ENCODE peak calls at places on chromosomes 5 and 9, in five cellular contexts. D is tibial nerve, V is A549, Q is choroid plexus epithelial cell, B is AG09309. R is an unnamed sample.
A peak's percentile ranks its signal among the peaks of the same experiment; 100 is the strongest.

GRCh38 chr9:95642189-95642588 is 125.4 kb upstream of the PTCH1 start:
- DNase-seq in D (no peak), V (no peak), Q (no peak), B (no peak), R (no peak)

GRCh38 chr5:136329791-136330190 is 35.6 kb downstream of the TRPC7 start:
- DNase-seq in D (no peak), V (no peak), Q (no peak), B (no peak), R (no peak)

GRCh38 chr5:43985411-43985810 is 382.4 kb downstream of the NNT start:
- DNase-seq in D (no peak), V (no peak), Q (no peak), B (no peak), R (no peak)

GRCh38 chr9:101326501-101326900 is 58.3 kb downstream of the BAAT start:
- DNase-seq in D (no peak), V (peak; percentile 73), Q (no peak), B (no peak), R (no peak)

GRCh38 chr9:132647806-132648205 is 22.0 kb downstream of the DDX31 start:
- DNase-seq in D (no peak), V (no peak), Q (no peak), B (no peak), R (no peak)

GRCh38 chr5:54547711-54548250 is 30.2 kb downstream of the SNX18 start:
- DNase-seq in D (peak; percentile 37), V (peak; percentile 18), Q (peak; percentile 83), B (peak; percentile 46), R (peak; percentile 66)

GRCh38 chr5:74957029-74957781 is 91.0 kb upstream of the FAM169A start:
- DNase-seq in D (no peak), V (no peak), Q (no peak), B (no peak), R (no peak)

GRCh38 chr5:14257995-14258403 is 114.9 kb downstream of the TRIO start:
- DNase-seq in D (no peak), V (no peak), Q (no peak), B (no peak), R (no peak)

GRCh38 chr9:27537027-27537435 is 7.4 kb upstream of the MOB3B start:
- DNase-seq in D (no peak), V (no peak), Q (no peak), B (no peak), R (no peak)

GRCh38 chr9:130196643-130197042 is 24.4 kb downstream of the NCS1 start:
- DNase-seq in D (no peak), V (no peak), Q (no peak), B (no peak), R (no peak)

GRCh38 chr5:15082096-15082495 is 210.5 kb upstream of the ANKH start:
- DNase-seq in D (no peak), V (no peak), Q (no peak), B (no peak), R (no peak)

GRCh38 chr5:14266686-14267085 is 123.5 kb downstream of the TRIO start:
- DNase-seq in D (no peak), V (no peak), Q (peak; percentile 41), B (no peak), R (no peak)

GRCh38 chr5:41369799-41370198 is 140.6 kb downstream of the PLCXD3 start:
- DNase-seq in D (no peak), V (no peak), Q (no peak), B (no peak), R (no peak)

GRCh38 chr5:61132559-61132958 is 29.7 kb downstream of the SMIM15 start:
- DNase-seq in D (no peak), V (no peak), Q (peak; percentile 62), B (peak; percentile 55), R (no peak)

GRCh38 chr5:169980418-169981053 is at the start of gene INSYN2B:
- DNase-seq in D (peak; percentile 16), V (peak; percentile 86), Q (peak; percentile 94), B (peak; percentile 68), R (peak; percentile 70)

GRCh38 chr9:120646943-120647342 is 67.0 kb upstream of the CDK5RAP2 start:
- DNase-seq in D (no peak), V (no peak), Q (no peak), B (no peak), R (no peak)

GRCh38 chr5:133884525-133885311 is 83.7 kb downstream of the C5orf15 start:
- DNase-seq in D (no peak), V (no peak), Q (peak; percentile 53), B (no peak), R (no peak)

GRCh38 chr5:9197881-9198260 is 348.0 kb downstream of the SEMA5A start:
- DNase-seq in D (no peak), V (no peak), Q (peak; percentile 67), B (no peak), R (no peak)

GRCh38 chr9:121770415-121771273 is 119.2 kb downstream of the DAB2IP start:
- DNase-seq in D (no peak), V (no peak), Q (no peak), B (peak; percentile 16), R (no peak)

GRCh38 chr9:31259824-31260223 is 1124.6 kb upstream of the ACO1 start:
- DNase-seq in D (no peak), V (no peak), Q (no peak), B (no peak), R (no peak)

GRCh38 chr5:141704782-141705297 is 22.8 kb upstream of the ARAP3 start:
- DNase-seq in D (no peak), V (no peak), Q (no peak), B (no peak), R (no peak)

GRCh38 chr5:141703133-141703561 is 21.1 kb upstream of the ARAP3 start:
- DNase-seq in D (no peak), V (no peak), Q (peak; percentile 20), B (no peak), R (no peak)

GRCh38 chr5:141697586-141697985 is 15.6 kb upstream of the ARAP3 start:
- DNase-seq in D (no peak), V (no peak), Q (no peak), B (no peak), R (no peak)

GRCh38 chr5:141705503-141705902 is 23.5 kb upstream of the ARAP3 start:
- DNase-seq in D (no peak), V (no peak), Q (no peak), B (no peak), R (no peak)

DNA sequence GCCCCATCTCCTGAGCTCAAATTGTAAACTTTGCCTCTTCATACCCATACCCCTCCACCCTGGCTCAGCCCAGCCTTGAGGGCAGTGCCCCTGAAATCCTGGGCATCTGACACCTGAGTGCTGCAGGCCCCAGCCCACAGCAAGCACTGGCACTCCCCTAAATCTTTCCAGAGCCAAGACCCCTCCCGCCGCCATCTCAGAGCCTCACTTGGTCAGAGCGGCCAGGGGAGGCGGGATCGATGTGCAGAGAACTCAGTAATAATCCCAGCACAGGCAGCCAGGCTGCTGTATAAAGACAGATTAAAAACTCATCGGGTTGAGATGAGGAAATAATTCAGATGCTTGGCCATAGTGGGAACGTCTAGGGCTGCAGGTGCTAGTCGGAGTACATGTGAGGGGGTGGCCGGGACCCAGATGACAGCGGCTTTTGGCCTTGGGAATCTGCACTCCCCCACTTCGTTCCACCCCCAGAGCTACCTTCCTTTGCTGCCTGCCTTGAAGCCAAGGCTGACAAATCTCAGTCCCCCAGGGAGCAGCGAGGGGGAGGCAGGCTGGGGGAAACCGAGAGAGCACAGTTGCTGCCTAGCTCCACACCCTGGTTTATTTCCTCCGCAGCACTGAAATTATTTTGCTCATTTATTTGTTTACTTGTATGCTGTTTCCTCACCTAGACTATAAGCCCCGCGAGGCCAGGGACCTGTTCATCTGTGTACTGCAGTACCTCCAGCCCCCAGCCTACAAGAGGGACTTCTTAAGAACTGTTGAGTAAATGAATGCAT is 19.5 kb upstream of the ARAP3 start:
- DNase-seq in D (no peak), V (no peak), Q (no peak), B (no peak), R (no peak)
- H3K4me3 ChIP-seq in D (peak overlapping the region; percentile 61), V (peak overlapping the region; percentile 39), Q (no peak overlapping the region), B (no peak overlapping the region), R (no peak overlapping the region)

DNA sequence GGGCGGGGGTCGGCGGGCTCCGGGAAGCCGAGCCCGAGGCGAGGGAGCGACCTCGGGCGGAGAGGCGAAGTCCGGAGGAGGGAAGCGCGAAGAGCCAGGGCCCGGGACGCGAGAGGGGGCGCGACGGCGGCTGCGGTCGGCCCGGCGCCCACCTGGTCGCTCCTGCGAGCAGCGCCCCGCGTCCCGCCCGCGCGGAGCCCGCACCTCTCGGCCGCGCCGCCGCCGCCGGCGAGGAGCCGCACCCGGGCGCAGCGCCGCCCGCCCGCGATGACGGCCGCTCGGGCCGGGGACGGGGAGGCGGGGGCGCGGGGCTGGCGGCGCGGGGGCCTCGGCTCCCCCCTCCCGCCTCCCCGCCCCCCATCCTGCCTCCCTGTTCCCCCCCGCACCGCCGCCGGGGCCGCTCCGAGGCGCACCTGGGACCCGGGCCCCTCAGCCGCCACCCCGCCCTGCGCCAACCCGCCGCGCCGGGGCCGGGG is 2.6 kb downstream of the NR5A1 start:
- DNase-seq in D (no peak), V (no peak), Q (no peak), B (no peak), R (no peak)
- H3K4me3 ChIP-seq in D (peak overlapping the region; percentile 33), V (peak overlapping the region; percentile 41), Q (no peak overlapping the region), B (no peak overlapping the region), R (no peak overlapping the region)

GRCh38 chr5:147095740-147096139 is 139.1 kb upstream of the STK32A start:
- DNase-seq in D (no peak), V (no peak), Q (no peak), B (no peak), R (no peak)

GRCh38 chr5:147093138-147093537 is 141.7 kb upstream of the STK32A start:
- DNase-seq in D (no peak), V (no peak), Q (peak; percentile 83), B (no peak), R (peak; percentile 47)

GRCh38 chr5:147092044-147092443 is 142.8 kb upstream of the STK32A start:
- DNase-seq in D (no peak), V (no peak), Q (no peak), B (no peak), R (no peak)
- H3K4me3 ChIP-seq in D (no peak overlapping the region), V (no peak overlapping the region), Q (no peak overlapping the region), B (no peak overlapping the region), R (no peak overlapping the region)

GRCh38 chr5:179314606-179315355 is 30.5 kb downstream of the ADAMTS2 start:
- DNase-seq in D (no peak), V (no peak), Q (no peak), B (no peak), R (no peak)

GRCh38 chr5:179316111-179316551 is 29.1 kb downstream of the ADAMTS2 start:
- DNase-seq in D (no peak), V (no peak), Q (no peak), B (no peak), R (no peak)

GRCh38 chr5:179312557-179313235 is 32.6 kb downstream of the ADAMTS2 start:
- DNase-seq in D (no peak), V (no peak), Q (peak; percentile 39), B (no peak), R (no peak)

GRCh38 chr5:179315356-179315890 is 29.8 kb downstream of the ADAMTS2 start:
- DNase-seq in D (no peak), V (no peak), Q (no peak), B (no peak), R (no peak)

DNA sequence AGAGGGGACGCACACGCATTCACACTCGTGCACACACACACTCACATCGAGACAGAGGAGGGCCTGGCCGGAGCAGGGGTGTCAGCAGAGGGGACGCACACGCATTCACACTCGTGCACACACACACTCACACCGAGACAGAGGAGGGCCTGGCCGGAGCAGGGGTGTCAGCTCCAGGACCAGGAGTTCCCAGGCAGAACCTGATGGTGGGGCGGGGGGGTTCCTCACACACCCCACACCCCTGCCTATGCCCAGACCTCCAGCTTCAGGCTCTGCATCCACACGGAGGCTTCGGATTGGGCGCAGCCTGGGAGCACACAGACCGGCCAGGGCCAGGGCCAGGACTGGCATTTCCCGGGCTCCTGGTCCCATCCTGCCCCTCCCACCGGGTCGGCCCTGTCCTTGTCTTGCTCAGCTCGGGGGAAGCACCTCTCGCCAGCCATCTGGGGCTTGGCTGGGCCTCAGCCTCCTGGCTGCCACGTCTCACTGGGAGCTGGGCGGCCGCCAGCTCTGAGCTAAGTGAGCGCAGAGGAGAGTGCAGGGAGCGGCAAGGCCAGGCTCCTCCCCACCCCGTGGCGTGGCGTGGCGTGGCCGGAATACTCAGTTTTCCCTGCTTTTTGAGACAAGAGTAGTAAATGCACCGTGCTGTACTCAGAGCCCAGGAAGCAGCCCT is 31.3 kb downstream of the ADAMTS2 start:
- DNase-seq in D (peak; percentile 80), V (no peak), Q (peak; percentile 78), B (peak; percentile 89), R (no peak)
- H3K4me3 ChIP-seq in D (peak overlapping the region; percentile 5), V (no peak overlapping the region), Q (no peak overlapping the region), B (peak overlapping the region; percentile 5), R (no peak overlapping the region)

R was measured in epithelial cell of proximal tubule.